ENCODE peak calls at places on chromosomes 11 and 22, in four cellular contexts. G is GM03348, D is GM23338, P is GM13977. T is an unnamed sample.

GRCh38 chr11:13277719-13278619 is at the start of gene BMAL1:
- DNase-seq in G (peak), D (peak), P (peak), T (peak)

GRCh38 chr11:71281901-71282300 is 29.5 kb upstream of the SHANK2 start:
- DNase-seq in G (no peak), D (no peak), P (no peak), T (no peak)

GRCh38 chr11:5280582-5281102 is 10.9 kb upstream of the HBE1 start:
- DNase-seq in G (peak), D (peak), P (peak), T (peak)

GRCh38 chr11:1001682-1002081 is 34.8 kb downstream of the MUC6 start:
- DNase-seq in G (no peak), D (no peak), P (no peak), T (no peak)

GRCh38 chr11:99019676-99020075 is 1.1 kb upstream of the CNTN5 start:
- DNase-seq in G (no peak), D (no peak), P (no peak), T (no peak)

GRCh38 chr11:74783241-74783871 is 34.7 kb downstream of the RNF169 start:
- DNase-seq in G (peak), D (no peak), P (no peak), T (peak)

GRCh38 chr11:12120031-12121008 is 9.9 kb downstream of the MICAL2 start:
- DNase-seq in G (no peak), D (no peak), P (no peak), T (no peak)

GRCh38 chr11:69912911-69913451 is 93.8 kb upstream of the FGF3 start:
- DNase-seq in G (peak), D (peak), P (no peak), T (no peak)

GRCh38 chr11:60912223-60912850 is 1.6 kb upstream of the TMEM109 start:
- DNase-seq in G (no peak), D (peak), P (no peak), T (no peak)

GRCh38 chr11:125320347-125321122 is 156.0 kb downstream of the PKNOX2 start:
- DNase-seq in G (no peak), D (peak), P (no peak), T (no peak)

GRCh38 chr22:38924197-38924952 is 33.0 kb upstream of the APOBEC3A start:
- DNase-seq in G (peak), D (no peak), P (no peak), T (peak)

GRCh38 chr22:44438056-44438455 is 60.0 kb downstream of the RTL6 start:
- DNase-seq in G (no peak), D (peak), P (no peak), T (no peak)

GRCh38 chr11:93089474-93090102 is 108.2 kb downstream of the SLC36A4 start:
- DNase-seq in G (peak), D (peak), P (peak), T (no peak)

GRCh38 chr11:3167143-3168119 is 2.3 kb upstream of the OSBPL5 start:
- DNase-seq in G (no peak), D (no peak), P (no peak), T (no peak)

GRCh38 chr11:126542621-126543020 is 187.1 kb downstream of the ST3GAL4 start:
- DNase-seq in G (peak), D (no peak), P (no peak), T (no peak)

GRCh38 chr11:90493379-90493778 is 270.5 kb upstream of the CHORDC1 start:
- DNase-seq in G (no peak), D (peak), P (no peak), T (no peak)

GRCh38 chr22:45268958-45269844 is 15.5 kb upstream of the UPK3A start:
- DNase-seq in G (peak), D (peak), P (peak), T (peak)

GRCh38 chr11:72308226-72309073 is 64.5 kb upstream of the PHOX2A start:
- DNase-seq in G (peak), D (no peak), P (no peak), T (peak)

GRCh38 chr22:18114495-18114894 is 3.9 kb downstream of the TUBA8 start:
- DNase-seq in G (no peak), D (no peak), P (no peak), T (no peak)

T was measured in hepatic stellate cell.